ENCODE peak calls at places on chromosomes 11 and 22, in four cellular contexts. J is left lung, T is EH, L is GM19239. W is an unnamed sample.

GRCh38 chr11:47595029-47595428 is 818 bp upstream of the C1QTNF4 start:
- DNase-seq in J (no peak), T (no peak), L (no peak), W (peak)

GRCh38 chr11:284081-285020 is 4.6 kb upstream of the PGGHG start:
- DNase-seq in J (peak), T (no peak), L (no peak), W (peak)

GRCh38 chr22:19407649-19408606 is 23.6 kb downstream of the HIRA start:
- DNase-seq in J (no peak), T (peak), L (no peak), W (no peak)

GRCh38 chr11:17988465-17988864 is 24.4 kb downstream of the SERGEF start:
- DNase-seq in J (no peak), T (no peak), L (no peak), W (no peak)

GRCh38 chr11:123672568-123672967 is 18.1 kb upstream of the SCN3B start:
- DNase-seq in J (no peak), T (no peak), L (no peak), W (no peak)

GRCh38 chr22:35380537-35381423 is at the start of gene HMOX1:
- DNase-seq in J (peak), T (peak), L (peak), W (peak)

GRCh38 chr22:38601221-38601764 is 31.3 kb upstream of the DMC1 start:
- DNase-seq in J (no peak), T (no peak), L (no peak), W (no peak)

GRCh38 chr11:77039491-77040400 is 5.5 kb downstream of the B3GNT6 start:
- DNase-seq in J (peak), T (peak), L (peak), W (peak)

GRCh38 chr11:102361100-102362021 is 14.3 kb downstream of the BIRC2 start:
- DNase-seq in J (no peak), T (no peak), L (no peak), W (no peak)

GRCh38 chr22:50737728-50738648 is at the start of gene ACR:
- DNase-seq in J (peak), T (no peak), L (no peak), W (peak)

GRCh38 chr11:44732564-44732963 is 5.8 kb downstream of the TSPAN18 start:
- DNase-seq in J (no peak), T (no peak), L (no peak), W (no peak)

GRCh38 chr11:93512073-93512475 is 31.1 kb downstream of the SMCO4 start:
- DNase-seq in J (no peak), T (no peak), L (no peak), W (no peak)

GRCh38 chr11:28836285-28837081 is 728.3 kb downstream of the METTL15 start:
- DNase-seq in J (no peak), T (peak), L (no peak), W (peak)

GRCh38 chr22:28989035-28989464 is 72.6 kb downstream of the C22orf31 start:
- DNase-seq in J (no peak), T (no peak), L (no peak), W (peak)

GRCh38 chr11:113317297-113317696 is 2.9 kb downstream of the TTC12 start:
- DNase-seq in J (no peak), T (no peak), L (no peak), W (no peak)

GRCh38 chr11:19756675-19757475 is 44.2 kb downstream of the NAV2 start:
- DNase-seq in J (no peak), T (peak), L (no peak), W (no peak)

GRCh38 chr11:30454108-30454507 is 131.2 kb downstream of the ARL14EP start:
- DNase-seq in J (no peak), T (no peak), L (no peak), W (no peak)

GRCh38 chr22:50306753-50307749 is at the start of gene PLXNB2:
- DNase-seq in J (peak), T (peak), L (peak), W (peak)

GRCh38 chr11:76666830-76667229 is 3.7 kb downstream of the LRRC32 start:
- DNase-seq in J (no peak), T (no peak), L (no peak), W (no peak)

GRCh38 chr11:73467505-73467904 is 91.3 kb downstream of the RELT start:
- DNase-seq in J (no peak), T (no peak), L (no peak), W (no peak)

GRCh38 chr11:12377824-12378593 is 638 bp downstream of the PARVA start:
- DNase-seq in J (peak), T (peak), L (no peak), W (peak)

GRCh38 chr11:67468056-67468455 is 995 bp downstream of the TMEM134 start:
- DNase-seq in J (peak), T (no peak), L (no peak), W (peak)

GRCh38 chr22:17846326-17846992 is 72.2 kb upstream of the BID start:
- DNase-seq in J (peak), T (no peak), L (no peak), W (no peak)

GRCh38 chr11:45169310-45170072 is 23.1 kb downstream of the PRDM11 start:
- DNase-seq in J (no peak), T (no peak), L (no peak), W (peak)

GRCh38 chr11:117668291-117668690 is 128.7 kb downstream of the DSCAML1 start:
- DNase-seq in J (no peak), T (no peak), L (no peak), W (no peak)

GRCh38 chr22:25067851-25068421 is 115.4 kb downstream of the KIAA1671 start:
- DNase-seq in J (peak), T (no peak), L (no peak), W (peak)

GRCh38 chr11:111846063-111846462 is 25.3 kb downstream of the ALG9 start:
- DNase-seq in J (no peak), T (peak), L (no peak), W (peak)

GRCh38 chr22:28314959-28315358 is 364.7 kb downstream of the TTC28 start:
- DNase-seq in J (no peak), T (no peak), L (no peak), W (no peak)

GRCh38 chr11:80886684-80887083 is 1445.9 kb upstream of the TENM4 start:
- DNase-seq in J (no peak), T (no peak), L (no peak), W (no peak)

GRCh38 chr22:20968281-20968977 is 1.4 kb downstream of the AIFM3 start:
- DNase-seq in J (peak), T (no peak), L (no peak), W (peak)

GRCh38 chr22:32482708-32483107 is 8.1 kb downstream of the FBXO7 start:
- DNase-seq in J (no peak), T (no peak), L (no peak), W (no peak)

GRCh38 chr22:31286360-31287255 is 5.7 kb downstream of the PIK3IP1 start:
- DNase-seq in J (no peak), T (no peak), L (no peak), W (no peak)

W was measured in osteoblast.